ENCODE peak calls at places on chromosomes 1 and 21, in nine cellular contexts. U, V, W, Y, N, L, R, J and A are unnamed samples.

GRCh38 chr1:15968172-15968571 is 7.7 kb downstream of the ZBTB17 start:
- DNase-seq in U (no peak), V (no peak), W (no peak), Y (no peak), N (no peak), L (no peak), R (no peak), J (no peak), A (peak)

GRCh38 chr1:201456499-201457309 is 12.3 kb downstream of the PHLDA3 start:
- DNase-seq in U (peak), V (peak), W (no peak), Y (no peak), N (peak), L (peak), R (no peak), J (peak), A (peak)

GRCh38 chr1:172180886-172181285 is 239.6 kb upstream of the C1orf105 start:
- DNase-seq in U (peak), V (peak), W (peak), Y (peak), N (peak), L (peak), R (no peak), J (no peak), A (no peak)

GRCh38 chr1:70864302-70864701 is 183.3 kb downstream of the PTGER3 start:
- DNase-seq in U (peak), V (no peak), W (no peak), Y (no peak), N (peak), L (no peak), R (no peak), J (no peak), A (no peak)

GRCh38 chr1:104082221-104082620 is 332.5 kb downstream of the AMY1C start:
- DNase-seq in U (no peak), V (no peak), W (no peak), Y (no peak), N (no peak), L (no peak), R (no peak), J (no peak), A (no peak)

GRCh38 chr1:60547821-60548220 is 474.3 kb upstream of the C1orf87 start:
- DNase-seq in U (no peak), V (no peak), W (no peak), Y (no peak), N (no peak), L (no peak), R (no peak), J (peak), A (no peak)

GRCh38 chr1:36086529-36087232 is 2.0 kb upstream of the ADPRS start:
- DNase-seq in U (no peak), V (no peak), W (no peak), Y (no peak), N (no peak), L (peak), R (no peak), J (no peak), A (peak)

GRCh38 chr1:214446772-214447556 is 104.4 kb downstream of the PTPN14 start:
- DNase-seq in U (peak), V (peak), W (no peak), Y (no peak), N (peak), L (no peak), R (peak), J (peak), A (peak)

GRCh38 chr21:46150491-46151121 is 4.8 kb downstream of the FTCD start:
- DNase-seq in U (no peak), V (no peak), W (no peak), Y (no peak), N (no peak), L (peak), R (no peak), J (no peak), A (peak)

GRCh38 chr1:221336141-221336540 is 405.7 kb downstream of the DUSP10 start:
- DNase-seq in U (peak), V (no peak), W (no peak), Y (no peak), N (peak), L (no peak), R (no peak), J (no peak), A (peak)

GRCh38 chr1:199546323-199546722 is 481.2 kb upstream of the NR5A2 start:
- DNase-seq in U (peak), V (no peak), W (no peak), Y (no peak), N (peak), L (no peak), R (no peak), J (no peak), A (no peak)

GRCh38 chr1:226457307-226457712 is 49.4 kb upstream of the PARP1 start:
- DNase-seq in U (no peak), V (no peak), W (peak), Y (no peak), N (no peak), L (no peak), R (no peak), J (no peak), A (no peak)

GRCh38 chr1:110177775-110178174 is 27.5 kb downstream of the SLC6A17 start:
- DNase-seq in U (no peak), V (no peak), W (no peak), Y (no peak), N (no peak), L (no peak), R (no peak), J (no peak), A (no peak)

GRCh38 chr21:34865922-34866271 is 183.2 kb downstream of the RUNX1 start:
- DNase-seq in U (peak), V (no peak), W (no peak), Y (no peak), N (no peak), L (no peak), R (no peak), J (no peak), A (no peak)

GRCh38 chr1:45340816-45341215 is 576 bp upstream of the MUTYH start:
- DNase-seq in U (peak), V (no peak), W (no peak), Y (peak), N (no peak), L (no peak), R (peak), J (no peak), A (no peak)

GRCh38 chr1:18955442-18956188 is 861 bp downstream of the IFFO2 start:
- DNase-seq in U (peak), V (no peak), W (peak), Y (peak), N (peak), L (no peak), R (no peak), J (no peak), A (peak)

GRCh38 chr1:92461364-92462097 is 25.2 kb downstream of the GFI1 start:
- DNase-seq in U (no peak), V (no peak), W (no peak), Y (no peak), N (no peak), L (no peak), R (no peak), J (no peak), A (peak)

GRCh38 chr1:26696191-26696644 is 403 bp downstream of the ARID1A start:
- DNase-seq in U (no peak), V (no peak), W (peak), Y (peak), N (no peak), L (no peak), R (no peak), J (no peak), A (no peak)

GRCh38 chr1:109817881-109818280 is 54.2 kb upstream of the EPS8L3 start:
- DNase-seq in U (no peak), V (no peak), W (no peak), Y (no peak), N (no peak), L (no peak), R (no peak), J (no peak), A (no peak)

GRCh38 chr1:99784809-99785255 is 18.4 kb upstream of the FRRS1 start:
- DNase-seq in U (no peak), V (no peak), W (no peak), Y (no peak), N (no peak), L (no peak), R (no peak), J (no peak), A (no peak)

GRCh38 chr1:192788184-192788583 is 20.7 kb upstream of the RGS2 start:
- DNase-seq in U (peak), V (peak), W (no peak), Y (peak), N (peak), L (peak), R (no peak), J (no peak), A (peak)

GRCh38 chr21:16460936-16461335 is 731.2 kb downstream of the USP25 start:
- DNase-seq in U (no peak), V (no peak), W (no peak), Y (no peak), N (no peak), L (no peak), R (no peak), J (no peak), A (no peak)

GRCh38 chr1:166063701-166064100 is 103.1 kb downstream of the FAM78B start:
- DNase-seq in U (no peak), V (no peak), W (no peak), Y (no peak), N (no peak), L (no peak), R (no peak), J (no peak), A (no peak)

GRCh38 chr1:208781391-208782035 is 537.3 kb upstream of the PLXNA2 start:
- DNase-seq in U (no peak), V (no peak), W (no peak), Y (peak), N (no peak), L (no peak), R (no peak), J (no peak), A (no peak)

GRCh38 chr1:31739281-31739853 is 24.8 kb downstream of the ADGRB2 start:
- DNase-seq in U (no peak), V (no peak), W (no peak), Y (no peak), N (no peak), L (no peak), R (no peak), J (no peak), A (no peak)

GRCh38 chr1:64107587-64107986 is 95.8 kb upstream of the UBE2U start:
- DNase-seq in U (no peak), V (no peak), W (no peak), Y (no peak), N (no peak), L (no peak), R (no peak), J (no peak), A (no peak)

GRCh38 chr1:192584951-192585350 is 9.4 kb downstream of the RGS1 start:
- DNase-seq in U (no peak), V (no peak), W (no peak), Y (no peak), N (no peak), L (no peak), R (no peak), J (no peak), A (no peak)

GRCh38 chr1:222182641-222183040 is 365.3 kb downstream of the HHIPL2 start:
- DNase-seq in U (peak), V (no peak), W (no peak), Y (no peak), N (peak), L (no peak), R (no peak), J (no peak), A (peak)

GRCh38 chr1:233015965-233016364 is 65.6 kb downstream of the NTPCR start:
- DNase-seq in U (no peak), V (no peak), W (no peak), Y (no peak), N (no peak), L (no peak), R (no peak), J (no peak), A (no peak)

GRCh38 chr1:183609313-183609712 is 19.1 kb upstream of the NCF2 start:
- DNase-seq in U (peak), V (no peak), W (no peak), Y (peak), N (peak), L (peak), R (no peak), J (peak), A (peak)

GRCh38 chr1:217089239-217090014 is 366.2 kb upstream of the ESRRG start:
- DNase-seq in U (peak), V (peak), W (no peak), Y (peak), N (no peak), L (no peak), R (peak), J (no peak), A (peak)

GRCh38 chr1:4253918-4254317 is 353.8 kb upstream of the C1orf174 start:
- DNase-seq in U (no peak), V (no peak), W (no peak), Y (no peak), N (no peak), L (no peak), R (peak), J (no peak), A (no peak)

GRCh38 chr1:32393832-32394140 is 455 bp downstream of the BSDC1 start:
- DNase-seq in U (no peak), V (no peak), W (no peak), Y (peak), N (peak), L (no peak), R (no peak), J (no peak), A (peak)

GRCh38 chr1:180533571-180533987 is 25.2 kb upstream of the OVAAL start:
- DNase-seq in U (peak), V (peak), W (peak), Y (peak), N (peak), L (peak), R (peak), J (peak), A (peak)

GRCh38 chr1:94362466-94363058 is 55.6 kb upstream of the ABCD3 start:
- DNase-seq in U (peak), V (no peak), W (no peak), Y (no peak), N (peak), L (no peak), R (no peak), J (no peak), A (no peak)